ENCODE peak calls at places on chromosomes 13 and 19, in nine cellular contexts. O is stomach, X is tibial nerve, V is A549, J is ovary, B is H1, Z is sigmoid colon, F is upper lobe of left lung, P is esophagus muscularis mucosa. M is an unnamed sample. For H3K4me1, the result is how much of the 10 kb centered on the place peaks cover.

GRCh38 chr13:113155201-113155600 is 3.2 kb upstream of the PROZ start:
- DNase-seq in O (no peak), X (no peak), V (no peak), J (no peak), B (no peak), Z (no peak), F (no peak), P (no peak), M (no peak)

GRCh38 chr13:67935655-67936054 is 705.5 kb upstream of the PCDH9 start:
- DNase-seq in O (no peak), X (no peak), V (no peak), J (no peak), B (no peak), Z (no peak), F (no peak), P (no peak), M (no peak)

GRCh38 chr13:43036386-43037220 is 13.2 kb downstream of the DNAJC15 start:
- DNase-seq in O (no peak), X (no peak), V (no peak), J (no peak), B (no peak), Z (peak), F (peak), P (no peak), M (no peak)

GRCh38 chr13:89470901-89471300 is 1799.7 kb downstream of the SLITRK5 start:
- DNase-seq in O (no peak), X (no peak), V (no peak), J (no peak), B (no peak), Z (no peak), F (no peak), P (no peak), M (no peak)

GRCh38 chr19:16041571-16042386 is 34.5 kb upstream of the TPM4 start:
- DNase-seq in O (peak), X (peak), V (peak), J (peak), B (peak), Z (peak), F (peak), P (no peak), M (peak)

GRCh38 chr13:96032717-96033116 is 20.5 kb downstream of the UGGT2 start:
- DNase-seq in O (no peak), X (no peak), V (no peak), J (no peak), B (no peak), Z (no peak), F (no peak), P (no peak), M (no peak)

GRCh38 chr19:41161903-41162302 is 31.1 kb upstream of the CYP2S1 start:
- DNase-seq in O (no peak), X (no peak), V (no peak), J (no peak), B (no peak), Z (no peak), F (no peak), P (no peak), M (no peak)

GRCh38 chr13:79287994-79288795 is 117.9 kb downstream of the RBM26 start:
- DNase-seq in O (no peak), X (no peak), V (no peak), J (no peak), B (no peak), Z (no peak), F (no peak), P (no peak), M (no peak)

GRCh38 chr19:10096615-10096963 is 5.9 kb downstream of the ANGPTL6 start:
- DNase-seq in O (no peak), X (no peak), V (no peak), J (peak), B (no peak), Z (no peak), F (no peak), P (no peak), M (peak)

GRCh38 chr19:51081476-51081875 is 1.2 kb downstream of the KLK14 start:
- DNase-seq in O (no peak), X (no peak), V (no peak), J (no peak), B (no peak), Z (no peak), F (no peak), P (no peak), M (no peak)

GRCh38 chr13:43363156-43363918 is 340.0 kb downstream of the DNAJC15 start:
- DNase-seq in O (no peak), X (no peak), V (no peak), J (no peak), B (no peak), Z (no peak), F (no peak), P (peak), M (no peak)

GRCh38 chr19:6062274-6062673 is 48.0 kb downstream of the RFX2 start:
- DNase-seq in O (peak), X (no peak), V (no peak), J (peak), B (no peak), Z (no peak), F (peak), P (no peak), M (peak)

GRCh38 chr19:13396256-13397080 is 109.8 kb downstream of the CACNA1A start:
- DNase-seq in O (no peak), X (no peak), V (peak), J (peak), B (peak), Z (peak), F (peak), P (no peak), M (peak)

GRCh38 chr19:34972163-34972705 is 8.2 kb upstream of the ZNF792 start:
- DNase-seq in O (no peak), X (no peak), V (no peak), J (no peak), B (no peak), Z (no peak), F (no peak), P (peak), M (no peak)

GRCh38 chr13:74210693-74211393 is 76.6 kb upstream of the KLF12 start:
- DNase-seq in O (peak), X (no peak), V (no peak), J (no peak), B (no peak), Z (no peak), F (no peak), P (no peak), M (no peak)

GRCh38 chr13:78820541-78820940 is 161.6 kb upstream of the OBI1 start:
- DNase-seq in O (no peak), X (no peak), V (no peak), J (no peak), B (no peak), Z (no peak), F (no peak), P (no peak), M (no peak)

GRCh38 chr13:35163674-35164073 is 221.6 kb downstream of the NBEA start:
- DNase-seq in O (no peak), X (no peak), V (no peak), J (no peak), B (no peak), Z (no peak), F (no peak), P (no peak), M (no peak)

GRCh38 chr13:26561636-26562537 is 4.4 kb downstream of the WASF3 start:
- DNase-seq in O (no peak), X (no peak), V (no peak), J (no peak), B (no peak), Z (no peak), F (no peak), P (no peak), M (no peak)

GRCh38 chr19:1251233-1251502 is 2.8 kb downstream of the MIDN start:
- DNase-seq in O (peak), X (peak), V (no peak), J (peak), B (no peak), Z (no peak), F (no peak), P (no peak), M (peak)

GRCh38 chr13:107379398-107380155 is 811.6 kb upstream of the ARGLU1 start:
- DNase-seq in O (no peak), X (no peak), V (no peak), J (no peak), B (no peak), Z (no peak), F (no peak), P (no peak), M (no peak)

GRCh38 chr19:15122331-15123030 is 15.3 kb downstream of the SYDE1 start:
- DNase-seq in O (no peak), X (no peak), V (no peak), J (no peak), B (no peak), Z (peak), F (no peak), P (no peak), M (no peak)

GRCh38 chr19:8489591-8490394 is 12.6 kb downstream of the PRAM1 start:
- DNase-seq in O (no peak), X (no peak), V (no peak), J (no peak), B (no peak), Z (no peak), F (peak), P (no peak), M (no peak)

GRCh38 chr13:43132228-43132627 is 108.8 kb downstream of the DNAJC15 start:
- DNase-seq in O (peak), X (no peak), V (peak), J (no peak), B (peak), Z (no peak), F (no peak), P (no peak), M (peak)

GRCh38 chr13:20191902-20192469 is 752 bp downstream of the GJB2 start:
- DNase-seq in O (peak), X (no peak), V (no peak), J (no peak), B (no peak), Z (no peak), F (peak), P (peak), M (peak)

GRCh38 chr19:40341601-40342482 is 6.4 kb downstream of the C19orf47 start:
- DNase-seq in O (no peak), X (no peak), V (no peak), J (no peak), B (no peak), Z (no peak), F (peak), P (no peak), M (no peak)

GRCh38 chr19:42269518-42270345 is 680 bp downstream of the CIC start:
- DNase-seq in O (no peak), X (no peak), V (no peak), J (peak), B (no peak), Z (peak), F (peak), P (no peak), M (no peak)

GRCh38 chr19:40539070-40539469 is 37.6 kb upstream of the SHKBP1 start:
- DNase-seq in O (no peak), X (no peak), V (no peak), J (no peak), B (no peak), Z (no peak), F (no peak), P (no peak), M (no peak)

GRCh38 chr13:46170268-46170667 is 11.7 kb downstream of the LCP1 start:
- DNase-seq in O (peak), X (no peak), V (no peak), J (no peak), B (peak), Z (no peak), F (no peak), P (no peak), M (no peak)

GRCh38 chr19:32870154-32870573 is 597 bp upstream of the SLC7A9 start:
- DNase-seq in O (peak), X (no peak), V (no peak), J (no peak), B (no peak), Z (no peak), F (no peak), P (no peak), M (no peak)

DNA sequence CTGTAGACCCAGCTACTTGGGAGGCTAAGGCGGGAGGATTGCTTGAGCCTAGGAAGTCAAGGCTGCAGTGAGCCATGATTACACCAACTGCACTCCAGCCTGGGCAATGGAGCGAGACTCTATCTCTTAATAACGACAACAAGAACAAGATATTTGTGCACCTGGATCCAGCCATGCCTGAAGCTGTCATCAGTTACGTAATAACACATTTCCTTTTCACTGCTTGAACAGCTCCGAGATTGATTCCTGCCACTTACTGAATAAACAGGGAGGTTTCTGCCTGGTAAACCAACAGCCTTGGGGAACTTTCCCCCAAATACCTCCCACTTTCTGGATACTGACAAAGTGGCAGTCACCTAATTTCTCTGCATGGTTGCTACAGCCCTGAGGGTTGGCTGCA is 5.4 kb downstream of the KANK2 start:
- DNase-seq in O (no peak), X (no peak), V (no peak), J (no peak), B (no peak), Z (no peak), F (no peak), P (no peak), M (no peak)
- H3K4me1 ChIP-seq in O (half or more), X (under half), V (under half), J (under half), B (under half), Z (half or more), F (half or more), P (half or more), M (half or more)

GRCh38 chr13:33940898-33941297 is 122.9 kb downstream of the RFC3 start:
- DNase-seq in O (no peak), X (no peak), V (no peak), J (no peak), B (no peak), Z (no peak), F (no peak), P (no peak), M (no peak)
- TF ChIP-seq EP300 in O (no peak), X (no peak), V (no peak), J (no peak), B (no peak), Z (no peak), F (no peak), P (no peak), M (no peak)

DNA sequence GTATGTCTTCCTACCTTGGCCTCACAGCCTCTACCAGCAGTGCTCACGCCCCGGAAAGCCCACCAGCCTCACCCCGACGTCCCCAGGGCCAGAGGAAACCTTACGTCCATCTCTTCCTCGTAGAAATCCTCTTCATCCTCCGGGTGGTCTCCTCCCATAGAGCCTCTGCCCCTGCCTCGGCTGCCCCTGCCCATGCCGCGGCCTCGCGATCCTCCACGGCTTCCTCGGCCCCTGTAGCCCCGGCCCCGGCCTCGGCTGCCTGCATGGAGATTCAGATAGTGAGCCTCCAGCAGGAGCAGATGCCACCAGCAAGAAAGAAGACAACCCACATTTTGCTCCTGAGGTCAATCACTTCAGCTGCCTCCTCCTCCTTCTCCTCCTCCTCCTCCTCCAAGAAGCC is 27.3 kb downstream of the ZC3H4 start:
- DNase-seq in O (no peak), X (no peak), V (no peak), J (no peak), B (no peak), Z (no peak), F (no peak), P (no peak), M (no peak)
- H3K4me1 ChIP-seq in O (under half), X (under half), V (under half), J (under half), B (under half), Z (under half), F (under half), P (under half), M (under half)

GRCh38 chr19:50050406-50051223 is 24.8 kb downstream of the ZNF473 start:
- DNase-seq in O (peak), X (peak), V (peak), J (peak), B (no peak), Z (peak), F (peak), P (peak), M (peak)
- TF ChIP-seq EP300 in O (no peak), X (peak), V (no peak), J (no peak), B (no peak), Z (no peak), F (no peak), P (no peak), M (no peak)

GRCh38 chr19:19426216-19426615 is 20.7 kb downstream of the GATAD2A start:
- DNase-seq in O (no peak), X (no peak), V (no peak), J (no peak), B (no peak), Z (no peak), F (no peak), P (no peak), M (no peak)
- H3K4me1 ChIP-seq in O (under half), X (under half), V (under half), J (under half), B (under half), Z (under half), F (under half), P (under half), M (under half)

GRCh38 chr19:4054471-4055208 is 12.1 kb downstream of the ZBTB7A start:
- DNase-seq in O (no peak), X (no peak), V (no peak), J (no peak), B (no peak), Z (no peak), F (no peak), P (no peak), M (no peak)
- TF ChIP-seq EP300 in O (no peak), X (no peak), V (no peak), J (no peak), B (no peak), Z (no peak), F (no peak), P (no peak), M (no peak)

DNA sequence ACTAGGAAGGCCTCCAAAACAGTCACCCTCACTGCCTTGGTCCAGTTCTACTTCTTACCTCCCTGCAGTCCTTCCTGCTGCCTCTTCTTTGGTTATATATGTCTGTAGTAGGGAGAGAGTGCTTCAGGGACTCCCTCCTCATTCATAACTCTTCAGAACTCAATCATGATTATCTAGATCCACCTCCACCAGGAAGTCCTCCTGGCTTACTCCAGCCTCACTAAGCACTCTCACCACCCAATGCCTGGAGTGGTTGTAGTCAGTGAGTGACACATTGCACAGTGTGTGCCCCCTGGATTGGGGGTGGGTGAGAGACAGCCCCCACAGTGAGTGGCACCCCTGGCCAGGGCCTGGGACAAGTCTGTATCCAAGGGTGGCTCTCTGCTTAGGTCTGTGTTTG is 10.0 kb upstream of the FOSB start:
- DNase-seq in O (no peak), X (no peak), V (no peak), J (no peak), B (no peak), Z (no peak), F (no peak), P (no peak), M (no peak)
- H3K4me1 ChIP-seq in O (under half), X (under half), V (under half), J (under half), B (under half), Z (under half), F (under half), P (under half), M (under half)

GRCh38 chr19:56291857-56292256 is 19.3 kb downstream of the EDDM13 start:
- DNase-seq in O (no peak), X (no peak), V (no peak), J (no peak), B (no peak), Z (no peak), F (no peak), P (no peak), M (no peak)
- TF ChIP-seq EP300 in O (no peak), X (no peak), V (no peak), J (no peak), B (no peak), Z (no peak), F (no peak), P (no peak), M (no peak)

GRCh38 chr13:110214637-110215036 is 92.3 kb downstream of the COL4A1 start:
- DNase-seq in O (no peak), X (no peak), V (no peak), J (no peak), B (no peak), Z (no peak), F (no peak), P (no peak), M (no peak)
- H3K4me1 ChIP-seq in O (under half), X (under half), V (under half), J (under half), B (under half), Z (half or more), F (under half), P (half or more), M (under half)

DNA sequence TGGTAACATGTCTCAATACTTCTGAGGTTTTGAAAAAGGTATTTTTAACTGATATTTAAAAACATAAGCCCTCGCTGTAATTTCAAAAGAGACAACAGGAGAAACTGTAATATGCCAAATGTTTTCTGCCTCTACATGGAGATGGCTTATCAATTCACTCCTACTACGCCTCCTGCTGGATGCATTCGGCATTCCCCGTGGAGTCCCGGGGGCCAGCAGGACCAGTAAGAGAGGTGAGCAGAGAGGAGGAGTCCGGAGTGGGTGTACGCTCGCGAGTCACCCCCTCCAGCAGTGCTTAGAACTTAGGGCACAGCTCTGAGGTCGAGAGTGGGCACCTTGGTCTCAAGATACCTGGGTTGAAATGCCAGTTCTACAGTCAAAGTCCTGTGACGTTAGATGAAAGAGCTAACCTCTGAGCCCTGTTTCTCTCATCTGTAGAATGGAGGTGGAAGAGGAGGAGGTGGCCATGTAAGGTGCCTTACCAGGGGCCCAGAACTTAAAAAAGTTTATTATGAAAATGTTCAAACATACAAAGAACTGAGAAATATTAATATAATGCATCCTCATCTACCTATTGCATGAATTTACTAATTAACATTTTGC is 110.2 kb downstream of the STK24 start:
- DNase-seq in O (no peak), X (no peak), V (peak), J (no peak), B (no peak), Z (peak), F (no peak), P (no peak), M (peak)
- TF ChIP-seq EP300 in O (no peak), X (no peak), V (no peak), J (no peak), B (no peak), Z (no peak), F (no peak), P (no peak), M (no peak)